ENCODE peak calls at places on chromosome 7, in six cellular contexts. A, T, M, N, I and W are unnamed samples.

GRCh38 chr7:46603296-46603701 is 682.2 kb upstream of the IGFBP3 start:
- DNase-seq in I (no peak), T (no peak), N (no peak), M (no peak), A (no peak), W (no peak)

GRCh38 chr7:47663841-47664240 is 81.9 kb upstream of the TNS3 start:
- DNase-seq in A (no peak), N (no peak), M (no peak), I (no peak), T (no peak), W (no peak)

GRCh38 chr7:106848851-106849442 is 16.1 kb upstream of the PIK3CG start:
- DNase-seq in M (no peak), I (no peak), A (peak), N (no peak), T (no peak), W (no peak)

GRCh38 chr7:22860784-22861482 is 38.3 kb upstream of the TOMM7 start:
- DNase-seq in I (no peak), N (no peak), T (no peak), M (no peak), A (no peak), W (no peak)

GRCh38 chr7:114889646-114890285 is 32.1 kb upstream of the MDFIC start:
- DNase-seq in T (no peak), I (no peak), M (no peak), A (peak), N (no peak), W (no peak)

GRCh38 chr7:15848362-15848761 is 161.9 kb upstream of the MEOX2 start:
- DNase-seq in T (no peak), N (no peak), M (no peak), A (no peak), I (no peak), W (no peak)

GRCh38 chr7:64463636-64464375 is 99.1 kb downstream of the ZNF680 start:
- DNase-seq in A (peak), T (peak), N (no peak), I (peak), M (peak), W (no peak)

GRCh38 chr7:42978496-42978895 is 46.3 kb downstream of the MRPL32 start:
- DNase-seq in M (no peak), I (no peak), A (no peak), N (no peak), T (no peak), W (no peak)

GRCh38 chr7:80876894-80877414 is 41.9 kb downstream of the SEMA3C start:
- DNase-seq in T (no peak), I (peak), M (no peak), N (peak), A (peak), W (no peak)

GRCh38 chr7:14747701-14748100 is 154.8 kb downstream of the DGKB start:
- DNase-seq in N (no peak), T (no peak), M (no peak), A (no peak), I (no peak), W (no peak)

GRCh38 chr7:92448185-92448747 is 984 bp downstream of the GATAD1 start:
- DNase-seq in I (peak), M (no peak), T (peak), A (peak), N (peak), W (peak)

GRCh38 chr7:1675673-1676549 is 5.8 kb downstream of the ELFN1 start:
- DNase-seq in M (peak), T (no peak), A (no peak), I (no peak), N (peak), W (peak)

GRCh38 chr7:64643567-64643966 is 22.4 kb upstream of the ZNF107 start:
- DNase-seq in I (no peak), A (no peak), M (no peak), T (no peak), N (no peak), W (no peak)

GRCh38 chr7:133535308-133535707 is 282.4 kb downstream of the EXOC4 start:
- DNase-seq in N (no peak), I (no peak), A (no peak), T (no peak), M (no peak), W (no peak)

GRCh38 chr7:152435384-152436278 is at the start of gene KMT2C:
- DNase-seq in M (no peak), I (peak), N (peak), T (peak), A (peak), W (peak)

GRCh38 chr7:135321556-135321955 is 87.9 kb downstream of the STRA8 start:
- DNase-seq in A (peak), T (no peak), I (no peak), N (no peak), M (no peak), W (no peak)

GRCh38 chr7:32259917-32260596 is 189.8 kb upstream of the PDE1C start:
- DNase-seq in I (no peak), N (no peak), M (no peak), A (no peak), T (peak), W (no peak)

GRCh38 chr7:157495594-157495993 is 158.8 kb downstream of the DNAJB6 start:
- DNase-seq in I (no peak), N (no peak), T (no peak), M (no peak), A (no peak), W (peak)

GRCh38 chr7:84913731-84914130 is 273.1 kb downstream of the SEMA3D start:
- DNase-seq in A (peak), M (no peak), T (no peak), N (no peak), I (no peak), W (no peak)

DNA sequence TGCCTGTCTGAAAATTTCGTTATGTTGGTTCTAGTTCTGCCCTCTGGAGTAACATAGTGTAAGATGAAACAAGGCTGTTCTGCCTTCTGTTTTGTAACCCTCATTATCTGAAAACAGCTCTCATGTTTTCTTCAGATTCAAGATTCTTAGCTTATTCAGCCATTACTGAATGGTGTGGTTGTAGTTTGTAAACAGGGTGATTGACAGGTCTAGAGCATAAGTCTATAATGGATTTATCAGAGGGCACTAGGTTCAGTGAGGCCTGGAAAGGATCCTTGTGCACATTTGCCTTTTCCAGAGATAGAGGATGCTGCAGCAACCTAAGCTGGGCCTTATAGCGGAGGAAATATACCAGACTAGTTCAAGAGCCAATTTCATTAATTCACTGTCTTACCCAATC is 6.1 kb downstream of the ZNF398 start:
- DNase-seq in I (no peak), A (no peak), N (no peak), M (no peak), T (no peak), W (no peak)
- H3K4me3 ChIP-seq in I (no peak), A (no peak), N (no peak), M (no peak), T (no peak), W (no peak)

GRCh38 chr7:50284296-50284695 is 20.2 kb upstream of the IKZF1 start:
- DNase-seq in I (no peak), M (no peak), T (no peak), A (no peak), N (no peak), W (no peak)
- TF ChIP-seq POLR2A in I (no peak), M (no peak), T (no peak), A (no peak), N (no peak), W (no peak)

DNA sequence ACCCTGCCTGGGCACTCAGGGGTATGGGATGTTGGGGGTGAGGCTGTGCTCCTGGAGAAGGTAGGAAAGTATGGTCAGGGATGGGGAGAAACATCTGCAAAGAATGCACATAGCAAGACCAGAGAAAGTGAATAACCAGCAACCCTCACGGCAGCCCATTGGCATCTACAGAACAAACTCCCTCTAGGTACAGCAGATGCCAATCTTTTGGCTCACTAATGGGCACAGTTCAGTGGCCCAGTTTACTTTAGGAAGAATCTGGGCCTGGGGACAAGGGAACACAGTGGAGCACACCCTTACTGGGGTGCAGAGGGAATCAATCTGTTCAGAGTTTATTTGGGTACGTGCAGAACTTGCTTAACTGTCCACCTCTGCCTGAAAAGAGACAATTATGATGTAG is 143.8 kb downstream of the JAZF1 start:
- DNase-seq in T (no peak), A (no peak), I (no peak), M (no peak), N (no peak), W (no peak)
- H3K4me3 ChIP-seq in T (no peak), A (no peak), I (no peak), M (no peak), N (no peak), W (no peak)

DNA sequence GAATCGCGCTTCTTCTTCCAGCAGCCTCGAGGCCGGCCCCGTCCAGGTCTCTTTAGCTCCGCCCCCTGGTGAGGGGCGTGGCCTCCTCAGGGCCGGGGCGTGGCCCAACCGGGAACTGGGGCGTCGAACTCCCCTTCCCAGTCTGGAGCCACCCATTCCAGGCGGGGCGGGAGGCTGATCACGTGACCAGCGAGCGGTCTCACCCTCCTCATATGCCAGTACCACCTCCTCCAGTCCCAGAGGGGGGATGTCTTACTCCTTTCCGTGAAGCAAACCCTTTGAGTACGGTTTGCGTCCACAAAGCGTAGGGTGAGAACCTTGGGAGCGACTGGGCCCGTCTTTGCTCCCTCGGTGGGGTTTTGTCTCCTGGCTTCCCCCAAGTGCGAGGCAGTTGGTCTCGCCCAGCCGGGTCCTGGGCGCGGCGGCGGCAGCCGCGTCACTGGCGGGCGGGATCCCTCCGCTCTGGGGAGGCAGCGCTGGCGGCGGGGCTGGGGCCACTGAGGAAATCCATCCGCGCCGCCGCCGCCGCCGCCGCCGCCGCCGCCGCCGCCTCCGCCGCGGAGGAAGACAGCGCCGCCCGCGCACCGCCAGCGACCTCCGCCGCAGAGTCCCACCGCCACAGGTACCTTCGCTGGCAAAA is at the start of gene GNB2:
- DNase-seq in I (peak), M (peak), N (peak), T (peak), A (peak), W (peak)
- TF ChIP-seq POLR2A in I (peak), M (peak), N (peak), T (peak), A (peak), W (peak)